ENCODE peak calls at places on chromosomes 1 and 21, in ten cellular contexts. N is ovary; S is cardiac muscle cell; X is right cardiac atrium; L is heart right ventricle; J is CD8-positive, alpha-beta memory T cell; U is CD4-positive, alpha-beta memory T cell; H is heart left ventricle; B is H9; A is aorta. O is an unnamed sample. For H3K4me1, the result is how much of the 10 kb centered on the place peaks cover.

GRCh38 chr21:25934771-25935224 is 200.0 kb downstream of the GABPA start:
- DNase-seq in B (no peak), H (peak), X (peak), L (peak), S (no peak), J (no peak), U (no peak), N (no peak), A (peak), O (peak)

GRCh38 chr21:16945580-16945979 is 567.3 kb upstream of the CXADR start:
- DNase-seq in A (no peak), J (no peak), L (no peak), H (no peak), S (no peak), U (no peak), N (no peak), B (no peak), X (no peak), O (peak)

GRCh38 chr21:33588485-33589335 is at the start of gene DONSON:
- DNase-seq in S (peak), A (peak), B (peak), N (peak), J (peak), X (peak), U (peak), H (peak), L (peak), O (peak)

GRCh38 chr1:62429581-62429980 is 7.3 kb upstream of the USP1 start:
- DNase-seq in J (no peak), A (no peak), S (no peak), B (no peak), H (no peak), X (no peak), N (no peak), U (no peak), L (no peak), O (no peak)

GRCh38 chr1:178094752-178095645 is 1.1 kb downstream of the RASAL2 start:
- DNase-seq in J (no peak), L (no peak), X (no peak), A (no peak), B (no peak), N (no peak), U (no peak), H (no peak), S (no peak), O (no peak)

GRCh38 chr1:216805233-216805632 is 82.0 kb upstream of the ESRRG start:
- DNase-seq in X (no peak), B (no peak), N (no peak), L (no peak), U (no peak), H (no peak), S (peak), J (no peak), A (no peak), O (no peak)

GRCh38 chr1:1079408-1080121 is 5.5 kb upstream of the RNF223 start:
- DNase-seq in J (peak), X (peak), U (no peak), S (peak), L (no peak), H (peak), N (peak), B (peak), A (peak), O (peak)

GRCh38 chr1:28281608-28282425 is 22.5 kb downstream of the SESN2 start:
- DNase-seq in U (no peak), B (no peak), J (no peak), S (no peak), X (no peak), A (no peak), H (no peak), N (no peak), L (no peak), O (no peak)

GRCh38 chr1:59703226-59703917 is 111.4 kb upstream of the HOOK1 start:
- DNase-seq in L (no peak), B (no peak), U (no peak), S (no peak), J (no peak), N (no peak), A (no peak), X (no peak), H (no peak), O (no peak)

GRCh38 chr1:108953452-108953851 is 9.8 kb downstream of the CLCC1 start:
- DNase-seq in B (no peak), A (no peak), S (no peak), X (no peak), H (no peak), J (no peak), N (no peak), U (no peak), L (no peak), O (no peak)
- H3K4me1 ChIP-seq in B (under half), A (under half), S (under half), X (under half), H (under half), J (under half), N (under half), U (under half), L (under half), O (under half)

DNA sequence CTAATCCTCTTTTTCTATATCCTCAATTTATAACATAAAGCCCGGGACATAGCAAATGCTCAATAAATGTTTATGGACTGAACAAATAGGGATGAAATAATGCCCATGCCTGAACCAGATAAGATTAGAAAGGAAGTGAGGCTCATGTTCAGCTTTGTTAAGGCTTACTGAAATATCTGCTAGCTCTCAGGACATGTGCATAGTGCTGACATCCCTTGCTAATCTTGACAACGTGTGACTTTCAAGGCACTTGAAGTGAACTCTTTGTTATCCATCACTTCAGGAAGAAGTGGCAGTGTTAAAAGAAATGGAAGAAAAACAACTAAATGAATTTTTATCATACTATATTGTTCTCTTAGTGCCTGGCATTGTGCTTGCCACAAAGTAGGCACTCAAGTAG is 260.3 kb upstream of the SGIP1 start:
- DNase-seq in X (no peak), H (no peak), A (no peak), L (no peak), B (no peak), J (no peak), N (no peak), U (no peak), S (peak), O (no peak)
- H3K4me1 ChIP-seq in X (under half), H (under half), A (under half), L (half or more), B (under half), J (half or more), N (under half), U (half or more), S (under half), O (under half)

GRCh38 chr1:234759888-234760287 is 149.9 kb upstream of the IRF2BP2 start:
- DNase-seq in L (no peak), U (no peak), A (no peak), B (no peak), S (no peak), X (no peak), N (no peak), H (no peak), J (no peak), O (no peak)
- H3K4me1 ChIP-seq in L (under half), U (under half), A (under half), B (under half), S (under half), X (under half), N (under half), H (under half), J (under half), O (under half)

GRCh38 chr1:109818351-109819325 is 54.9 kb upstream of the EPS8L3 start:
- DNase-seq in N (peak), A (no peak), U (no peak), J (no peak), X (peak), B (peak), H (peak), L (no peak), S (no peak), O (no peak)

GRCh38 chr1:109821221-109821669 is 57.5 kb upstream of the EPS8L3 start:
- DNase-seq in H (no peak), A (peak), U (no peak), L (peak), S (no peak), B (peak), J (no peak), N (no peak), X (peak), O (peak)

GRCh38 chr1:109819906-109820305 is 56.2 kb upstream of the EPS8L3 start:
- DNase-seq in B (peak), X (no peak), N (peak), S (no peak), J (no peak), U (no peak), H (no peak), A (no peak), L (no peak), O (no peak)

GRCh38 chr1:109817881-109818280 is 54.2 kb upstream of the EPS8L3 start:
- DNase-seq in B (no peak), X (no peak), S (no peak), J (no peak), A (no peak), N (peak), L (no peak), H (no peak), U (no peak), O (no peak)

GRCh38 chr1:109819365-109819764 is 55.6 kb upstream of the EPS8L3 start:
- DNase-seq in U (no peak), B (peak), N (peak), J (no peak), X (no peak), L (no peak), H (no peak), A (no peak), S (no peak), O (no peak)
- H3K4me1 ChIP-seq in U (under half), B (under half), N (under half), J (under half), X (under half), L (half or more), H (under half), A (under half), S (under half), O (under half)

DNA sequence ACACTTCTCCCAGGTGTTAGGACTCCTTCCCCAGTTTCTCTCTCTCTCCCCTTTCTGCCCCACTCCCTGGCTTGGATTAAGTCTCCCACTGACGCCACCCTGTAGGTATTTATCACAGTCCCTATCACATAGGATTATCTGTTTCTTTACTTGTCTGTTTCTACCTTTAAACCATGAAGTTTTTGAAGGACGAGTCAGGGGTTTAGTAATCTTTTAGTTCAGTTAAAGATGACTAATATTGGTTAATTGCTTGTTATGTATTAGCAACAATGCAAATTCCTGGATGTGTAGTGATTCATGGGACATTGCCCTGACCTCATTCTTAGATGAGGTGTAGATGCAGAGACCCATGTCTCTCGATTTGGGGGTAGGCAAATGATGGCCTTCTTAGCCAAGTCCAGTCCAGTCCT is 6.4 kb downstream of the LAMC1 start:
- DNase-seq in B (no peak), H (no peak), S (no peak), X (no peak), U (no peak), J (no peak), N (no peak), A (no peak), L (no peak), O (no peak)
- H3K4me1 ChIP-seq in B (under half), H (under half), S (under half), X (under half), U (under half), J (under half), N (under half), A (under half), L (half or more), O (under half)

GRCh38 chr1:234734864-234735263 is 124.9 kb upstream of the IRF2BP2 start:
- DNase-seq in S (no peak), A (no peak), X (no peak), H (no peak), L (no peak), N (no peak), J (no peak), U (no peak), B (no peak), O (no peak)
- H3K4me1 ChIP-seq in S (under half), A (under half), X (under half), H (under half), L (under half), N (under half), J (under half), U (under half), B (under half), O (under half)

GRCh38 chr1:204509186-204509635 is 7.0 kb upstream of the MDM4 start:
- DNase-seq in S (no peak), L (no peak), J (no peak), H (no peak), X (no peak), B (no peak), N (no peak), U (no peak), A (no peak), O (no peak)
- H3K4me1 ChIP-seq in S (under half), L (under half), J (under half), H (under half), X (under half), B (under half), N (under half), U (under half), A (under half), O (under half)

GRCh38 chr1:92952714-92953113 is 8.5 kb downstream of the DIPK1A start:
- DNase-seq in J (no peak), X (no peak), S (no peak), N (no peak), H (no peak), B (no peak), L (no peak), U (no peak), A (no peak), O (no peak)

GRCh38 chr1:92956254-92956653 is 5.0 kb downstream of the DIPK1A start:
- DNase-seq in U (no peak), X (no peak), B (no peak), H (no peak), S (no peak), N (no peak), J (no peak), A (no peak), L (no peak), O (no peak)

GRCh38 chr1:92951141-92951582 is 10.1 kb downstream of the DIPK1A start:
- DNase-seq in J (no peak), A (no peak), U (peak), S (no peak), H (no peak), N (no peak), L (no peak), B (no peak), X (no peak), O (no peak)

GRCh38 chr1:92949937-92950817 is 11.1 kb downstream of the DIPK1A start:
- DNase-seq in X (no peak), A (no peak), S (no peak), B (no peak), L (no peak), U (no peak), H (no peak), N (no peak), J (no peak), O (no peak)

GRCh38 chr1:92953491-92953890 is 7.8 kb downstream of the DIPK1A start:
- DNase-seq in J (no peak), A (no peak), X (no peak), H (no peak), B (no peak), L (no peak), U (peak), S (no peak), N (no peak), O (no peak)
- H3K4me1 ChIP-seq in J (half or more), A (under half), X (under half), H (under half), B (under half), L (under half), U (half or more), S (under half), N (under half), O (under half)

GRCh38 chr1:203327684-203328457 is 22.6 kb downstream of the BTG2 start:
- DNase-seq in U (peak), L (peak), B (no peak), N (no peak), A (no peak), H (no peak), X (no peak), S (peak), J (peak), O (no peak)
- H3K4me1 ChIP-seq in U (half or more), L (half or more), B (under half), N (under half), A (under half), H (half or more), X (under half), S (under half), J (half or more), O (half or more)

GRCh38 chr1:18890704-18891103 is 11.7 kb downstream of the ALDH4A1 start:
- DNase-seq in U (no peak), H (peak), L (no peak), B (no peak), A (peak), X (no peak), N (peak), S (no peak), J (no peak), O (no peak)
- H3K4me1 ChIP-seq in U (under half), H (under half), L (under half), B (under half), A (under half), X (under half), N (under half), S (under half), J (under half), O (under half)